ENCODE peak calls at places on chromosomes 1 and 21, in six cellular contexts. N, Q, G, Z, X and S are unnamed samples.

GRCh38 chr1:209095627-209096595 is 487.6 kb upstream of the CAMK1G start:
- DNase-seq in N (peak; percentile 77), Q (no peak), G (no peak), Z (no peak), X (no peak), S (no peak)

GRCh38 chr1:25099343-25099951 is 132.9 kb downstream of the SYF2 start:
- DNase-seq in N (peak; percentile 16), Q (no peak), G (peak; percentile 82), Z (no peak), X (peak; percentile 39), S (no peak)

GRCh38 chr1:12617511-12617900 is 504 bp downstream of the DHRS3 start:
- DNase-seq in N (peak; percentile 55), Q (peak; percentile 85), G (peak; percentile 52), Z (no peak), X (no peak), S (no peak)

GRCh38 chr21:39867198-39867650 is at the start of gene PCP4:
- DNase-seq in N (peak; percentile 83), Q (no peak), G (peak; percentile 48), Z (no peak), X (no peak), S (no peak)

GRCh38 chr1:201501812-201502510 is 5.0 kb downstream of the CSRP1 start:
- DNase-seq in N (no peak), Q (no peak), G (no peak), Z (no peak), X (peak; percentile 63), S (no peak)

GRCh38 chr1:68955424-68955823 is 458.5 kb upstream of the DEPDC1 start:
- DNase-seq in N (no peak), Q (no peak), G (no peak), Z (no peak), X (no peak), S (no peak)

GRCh38 chr1:20480261-20481157 is 5.5 kb downstream of the CAMK2N1 start:
- DNase-seq in N (no peak), Q (no peak), G (no peak), Z (no peak), X (no peak), S (no peak)

GRCh38 chr1:209073879-209074278 is 509.6 kb upstream of the CAMK1G start:
- DNase-seq in N (no peak), Q (no peak), G (no peak), Z (no peak), X (no peak), S (no peak)

GRCh38 chr21:44372616-44373015 is 19.2 kb downstream of the TRPM2 start:
- DNase-seq in N (no peak), Q (no peak), G (no peak), Z (no peak), X (no peak), S (no peak)

GRCh38 chr1:100038401-100039306 is 68.9 kb downstream of the SLC35A3 start:
- DNase-seq in N (peak; percentile 64), Q (peak; percentile 91), G (peak; percentile 52), Z (peak; percentile 68), X (peak; percentile 77), S (peak; percentile 71)

GRCh38 chr1:168179411-168180147 is 817 bp downstream of the TIPRL start:
- DNase-seq in N (no peak), Q (no peak), G (peak; percentile 57), Z (no peak), X (no peak), S (no peak)